ENCODE peak calls at places on chromosomes 1 and 21, in eight cellular contexts. One of them, this sample, is unnamed.
A peak's percentile ranks its signal among the peaks of the same experiment; 100 is the strongest.

GRCh38 chr1:41485605-41486004 is 1.1 kb upstream of the EDN2 start:
- DNase-seq in endothelial cell: no peak
- DNase-seq in colonic mucosa: no peak
- DNase-seq in ovary: no peak
- DNase-seq in mammary epithelial cell: peak; percentile 74
- DNase-seq in WTC11: no peak
- DNase-seq in activated B cell treated with CpG ODN at 0.5 μM for 24 hours: no peak
- DNase-seq in cardiac muscle cell: no peak
- DNase-seq in this sample: no peak

GRCh38 chr1:115790356-115790755 is 21.8 kb upstream of the CASQ2 start:
- DNase-seq in endothelial cell: no peak
- DNase-seq in colonic mucosa: no peak
- DNase-seq in ovary: no peak
- DNase-seq in mammary epithelial cell: no peak
- DNase-seq in WTC11: no peak
- DNase-seq in activated B cell treated with CpG ODN at 0.5 μM for 24 hours: no peak
- DNase-seq in cardiac muscle cell: no peak
- DNase-seq in this sample: no peak

GRCh38 chr1:173479649-173480048 is 2.5 kb downstream of the PRDX6 start:
- DNase-seq in endothelial cell: no peak
- DNase-seq in colonic mucosa: no peak
- DNase-seq in ovary: no peak
- DNase-seq in mammary epithelial cell: no peak
- DNase-seq in WTC11: no peak
- DNase-seq in activated B cell treated with CpG ODN at 0.5 μM for 24 hours: no peak
- DNase-seq in cardiac muscle cell: no peak
- DNase-seq in this sample: no peak

GRCh38 chr1:110765640-110766335 is 91.0 kb upstream of the KCNA3 start:
- DNase-seq in endothelial cell: peak; percentile 36
- DNase-seq in colonic mucosa: peak; percentile 20
- DNase-seq in ovary: peak; percentile 37
- DNase-seq in mammary epithelial cell: peak; percentile 17
- DNase-seq in WTC11: no peak
- DNase-seq in activated B cell treated with CpG ODN at 0.5 μM for 24 hours: no peak
- DNase-seq in cardiac muscle cell: peak; percentile 54
- DNase-seq in this sample: peak; percentile 61

GRCh38 chr21:15809065-15809464 is 79.3 kb downstream of the USP25 start:
- DNase-seq in endothelial cell: no peak
- DNase-seq in colonic mucosa: no peak
- DNase-seq in ovary: no peak
- DNase-seq in mammary epithelial cell: no peak
- DNase-seq in WTC11: no peak
- DNase-seq in activated B cell treated with CpG ODN at 0.5 μM for 24 hours: no peak
- DNase-seq in cardiac muscle cell: no peak
- DNase-seq in this sample: no peak

GRCh38 chr1:38208720-38209632 is 162.4 kb upstream of the POU3F1 start:
- DNase-seq in endothelial cell: no peak
- DNase-seq in colonic mucosa: no peak
- DNase-seq in ovary: no peak
- DNase-seq in mammary epithelial cell: no peak
- DNase-seq in WTC11: no peak
- DNase-seq in activated B cell treated with CpG ODN at 0.5 μM for 24 hours: no peak
- DNase-seq in cardiac muscle cell: no peak
- DNase-seq in this sample: peak; percentile 58

GRCh38 chr1:27668808-27669723 is 2.9 kb downstream of the IFI6 start:
- DNase-seq in endothelial cell: peak; percentile 85
- DNase-seq in colonic mucosa: peak; percentile 91
- DNase-seq in ovary: peak; percentile 82
- DNase-seq in mammary epithelial cell: peak; percentile 46
- DNase-seq in WTC11: peak; percentile 94
- DNase-seq in activated B cell treated with CpG ODN at 0.5 μM for 24 hours: peak; percentile 85
- DNase-seq in cardiac muscle cell: peak; percentile 63
- DNase-seq in this sample: peak; percentile 84

GRCh38 chr1:64269558-64269884 is 66.1 kb downstream of the UBE2U start:
- DNase-seq in endothelial cell: no peak
- DNase-seq in colonic mucosa: no peak
- DNase-seq in ovary: no peak
- DNase-seq in mammary epithelial cell: no peak
- DNase-seq in WTC11: no peak
- DNase-seq in activated B cell treated with CpG ODN at 0.5 μM for 24 hours: no peak
- DNase-seq in cardiac muscle cell: no peak
- DNase-seq in this sample: no peak

GRCh38 chr1:198656500-198656932 is 17.7 kb downstream of the PTPRC start:
- DNase-seq in endothelial cell: no peak
- DNase-seq in colonic mucosa: peak; percentile 77
- DNase-seq in ovary: no peak
- DNase-seq in mammary epithelial cell: peak; percentile 21
- DNase-seq in WTC11: no peak
- DNase-seq in activated B cell treated with CpG ODN at 0.5 μM for 24 hours: no peak
- DNase-seq in cardiac muscle cell: no peak
- DNase-seq in this sample: no peak

GRCh38 chr1:58249729-58250586 is 296.6 kb downstream of the OMA1 start:
- DNase-seq in endothelial cell: peak; percentile 47
- DNase-seq in colonic mucosa: no peak
- DNase-seq in ovary: no peak
- DNase-seq in mammary epithelial cell: peak; percentile 46
- DNase-seq in WTC11: peak; percentile 73
- DNase-seq in activated B cell treated with CpG ODN at 0.5 μM for 24 hours: no peak
- DNase-seq in cardiac muscle cell: peak; percentile 68
- DNase-seq in this sample: peak; percentile 61

GRCh38 chr1:153538315-153538821 is 2.4 kb downstream of the S100A5 start:
- DNase-seq in endothelial cell: no peak
- DNase-seq in colonic mucosa: peak; percentile 94
- DNase-seq in ovary: no peak
- DNase-seq in mammary epithelial cell: no peak
- DNase-seq in WTC11: peak; percentile 68
- DNase-seq in activated B cell treated with CpG ODN at 0.5 μM for 24 hours: no peak
- DNase-seq in cardiac muscle cell: peak; percentile 51
- DNase-seq in this sample: no peak

GRCh38 chr1:35430762-35431161 is 126.4 kb downstream of the KIAA0319L start:
- DNase-seq in endothelial cell: no peak
- DNase-seq in colonic mucosa: no peak
- DNase-seq in ovary: no peak
- DNase-seq in mammary epithelial cell: no peak
- DNase-seq in WTC11: no peak
- DNase-seq in activated B cell treated with CpG ODN at 0.5 μM for 24 hours: no peak
- DNase-seq in cardiac muscle cell: no peak
- DNase-seq in this sample: no peak

GRCh38 chr1:51898090-51898734 is 19.7 kb upstream of the NRDC start:
- DNase-seq in endothelial cell: no peak
- DNase-seq in colonic mucosa: no peak
- DNase-seq in ovary: no peak
- DNase-seq in mammary epithelial cell: peak; percentile 51
- DNase-seq in WTC11: no peak
- DNase-seq in activated B cell treated with CpG ODN at 0.5 μM for 24 hours: no peak
- DNase-seq in cardiac muscle cell: no peak
- DNase-seq in this sample: no peak

GRCh38 chr1:208737922-208738321 is 493.7 kb upstream of the PLXNA2 start:
- DNase-seq in endothelial cell: no peak
- DNase-seq in colonic mucosa: no peak
- DNase-seq in ovary: no peak
- DNase-seq in mammary epithelial cell: no peak
- DNase-seq in WTC11: peak; percentile 21
- DNase-seq in activated B cell treated with CpG ODN at 0.5 μM for 24 hours: no peak
- DNase-seq in cardiac muscle cell: no peak
- DNase-seq in this sample: no peak
- TF ChIP-seq CTCF in endothelial cell: no peak
- TF ChIP-seq CTCF in colonic mucosa: no peak
- TF ChIP-seq CTCF in ovary: no peak
- TF ChIP-seq CTCF in mammary epithelial cell: no peak
- TF ChIP-seq CTCF in WTC11: no peak
- TF ChIP-seq CTCF in activated B cell treated with CpG ODN at 0.5 μM for 24 hours: no peak
- TF ChIP-seq CTCF in cardiac muscle cell: no peak
- TF ChIP-seq CTCF in this sample: peak; percentile 30

GRCh38 chr21:36700295-36700960 is 1.5 kb downstream of the SIM2 start:
- DNase-seq in endothelial cell: peak; percentile 33
- DNase-seq in colonic mucosa: no peak
- DNase-seq in ovary: no peak
- DNase-seq in mammary epithelial cell: no peak
- DNase-seq in WTC11: no peak
- DNase-seq in activated B cell treated with CpG ODN at 0.5 μM for 24 hours: no peak
- DNase-seq in cardiac muscle cell: no peak
- DNase-seq in this sample: peak; percentile 45

GRCh38 chr21:36699546-36700294 is 805 bp downstream of the SIM2 start:
- DNase-seq in endothelial cell: peak; percentile 9
- DNase-seq in colonic mucosa: no peak
- DNase-seq in ovary: no peak
- DNase-seq in mammary epithelial cell: no peak
- DNase-seq in WTC11: no peak
- DNase-seq in activated B cell treated with CpG ODN at 0.5 μM for 24 hours: no peak
- DNase-seq in cardiac muscle cell: no peak
- DNase-seq in this sample: peak; percentile 54

GRCh38 chr21:36701912-36702621 is 3.2 kb downstream of the SIM2 start:
- DNase-seq in endothelial cell: peak; percentile 8
- DNase-seq in colonic mucosa: no peak
- DNase-seq in ovary: no peak
- DNase-seq in mammary epithelial cell: no peak
- DNase-seq in WTC11: no peak
- DNase-seq in activated B cell treated with CpG ODN at 0.5 μM for 24 hours: no peak
- DNase-seq in cardiac muscle cell: no peak
- DNase-seq in this sample: no peak

GRCh38 chr21:36702622-36702968 is 3.7 kb downstream of the SIM2 start:
- DNase-seq in endothelial cell: no peak
- DNase-seq in colonic mucosa: no peak
- DNase-seq in ovary: no peak
- DNase-seq in mammary epithelial cell: no peak
- DNase-seq in WTC11: no peak
- DNase-seq in activated B cell treated with CpG ODN at 0.5 μM for 24 hours: no peak
- DNase-seq in cardiac muscle cell: no peak
- DNase-seq in this sample: no peak

GRCh38 chr21:36700961-36701911 is 2.3 kb downstream of the SIM2 start:
- DNase-seq in endothelial cell: peak; percentile 45
- DNase-seq in colonic mucosa: no peak
- DNase-seq in ovary: no peak
- DNase-seq in mammary epithelial cell: no peak
- DNase-seq in WTC11: peak; percentile 52
- DNase-seq in activated B cell treated with CpG ODN at 0.5 μM for 24 hours: no peak
- DNase-seq in cardiac muscle cell: peak; percentile 41
- DNase-seq in this sample: peak; percentile 46
- TF ChIP-seq CTCF in endothelial cell: no peak
- TF ChIP-seq CTCF in colonic mucosa: no peak
- TF ChIP-seq CTCF in ovary: no peak
- TF ChIP-seq CTCF in mammary epithelial cell: no peak
- TF ChIP-seq CTCF in WTC11: no peak
- TF ChIP-seq CTCF in activated B cell treated with CpG ODN at 0.5 μM for 24 hours: no peak
- TF ChIP-seq CTCF in cardiac muscle cell: no peak
- TF ChIP-seq CTCF in this sample: no peak

GRCh38 chr1:228734881-228735801 is at the start of gene RHOU:
- DNase-seq in endothelial cell: peak; percentile 86
- DNase-seq in colonic mucosa: peak; percentile 76
- DNase-seq in ovary: peak; percentile 81
- DNase-seq in mammary epithelial cell: peak; percentile 7
- DNase-seq in WTC11: peak; percentile 63
- DNase-seq in activated B cell treated with CpG ODN at 0.5 μM for 24 hours: no peak
- DNase-seq in cardiac muscle cell: peak; percentile 72
- DNase-seq in this sample: peak; percentile 56
- TF ChIP-seq CTCF in endothelial cell: peak; percentile 93
- TF ChIP-seq CTCF in colonic mucosa: peak; percentile 74
- TF ChIP-seq CTCF in ovary: peak; percentile 54
- TF ChIP-seq CTCF in mammary epithelial cell: no peak
- TF ChIP-seq CTCF in WTC11: peak; percentile 59
- TF ChIP-seq CTCF in activated B cell treated with CpG ODN at 0.5 μM for 24 hours: no peak
- TF ChIP-seq CTCF in cardiac muscle cell: peak; percentile 42
- TF ChIP-seq CTCF in this sample: peak; percentile 42

GRCh38 chr1:166911624-166912023 is 35.6 kb upstream of the TADA1 start:
- DNase-seq in endothelial cell: no peak
- DNase-seq in colonic mucosa: no peak
- DNase-seq in ovary: no peak
- DNase-seq in mammary epithelial cell: no peak
- DNase-seq in WTC11: no peak
- DNase-seq in activated B cell treated with CpG ODN at 0.5 μM for 24 hours: no peak
- DNase-seq in cardiac muscle cell: no peak
- DNase-seq in this sample: no peak

GRCh38 chr1:166907763-166908162 is 31.7 kb upstream of the TADA1 start:
- DNase-seq in endothelial cell: no peak
- DNase-seq in colonic mucosa: no peak
- DNase-seq in ovary: no peak
- DNase-seq in mammary epithelial cell: no peak
- DNase-seq in WTC11: no peak
- DNase-seq in activated B cell treated with CpG ODN at 0.5 μM for 24 hours: no peak
- DNase-seq in cardiac muscle cell: no peak
- DNase-seq in this sample: no peak

GRCh38 chr1:166907051-166907450 is 31.0 kb upstream of the TADA1 start:
- DNase-seq in endothelial cell: no peak
- DNase-seq in colonic mucosa: no peak
- DNase-seq in ovary: no peak
- DNase-seq in mammary epithelial cell: no peak
- DNase-seq in WTC11: no peak
- DNase-seq in activated B cell treated with CpG ODN at 0.5 μM for 24 hours: no peak
- DNase-seq in cardiac muscle cell: no peak
- DNase-seq in this sample: no peak

GRCh38 chr1:166908942-166909341 is 32.9 kb upstream of the TADA1 start:
- DNase-seq in endothelial cell: no peak
- DNase-seq in colonic mucosa: no peak
- DNase-seq in ovary: no peak
- DNase-seq in mammary epithelial cell: peak; percentile 64
- DNase-seq in WTC11: no peak
- DNase-seq in activated B cell treated with CpG ODN at 0.5 μM for 24 hours: no peak
- DNase-seq in cardiac muscle cell: no peak
- DNase-seq in this sample: no peak

GRCh38 chr1:166910396-166910994 is 34.4 kb upstream of the TADA1 start:
- DNase-seq in endothelial cell: peak; percentile 62
- DNase-seq in colonic mucosa: peak; percentile 82
- DNase-seq in ovary: peak; percentile 19
- DNase-seq in mammary epithelial cell: peak; percentile 87
- DNase-seq in WTC11: peak; percentile 71
- DNase-seq in activated B cell treated with CpG ODN at 0.5 μM for 24 hours: peak; percentile 37
- DNase-seq in cardiac muscle cell: peak; percentile 87
- DNase-seq in this sample: peak; percentile 80
- TF ChIP-seq CTCF in endothelial cell: peak; percentile 74
- TF ChIP-seq CTCF in colonic mucosa: peak; percentile 67
- TF ChIP-seq CTCF in ovary: no peak
- TF ChIP-seq CTCF in mammary epithelial cell: peak; percentile 78
- TF ChIP-seq CTCF in WTC11: peak; percentile 59
- TF ChIP-seq CTCF in activated B cell treated with CpG ODN at 0.5 μM for 24 hours: peak; percentile 61
- TF ChIP-seq CTCF in cardiac muscle cell: peak; percentile 72
- TF ChIP-seq CTCF in this sample: peak; percentile 73

This sample was measured in GM13977.